ENCODE peak calls at places on chromosomes 4 and X, in nine cellular contexts. T is suprapubic skin, B is endothelial cell of umbilical vein, R is retinal pigment epithelial cell, C is fibroblast of pulmonary artery, N is PC-3, H is BJ, K is astrocyte, Z is IMR-90. W is an unnamed sample.

GRCh38 chr4:31918891-31919290 is 1198.7 kb downstream of the PCDH7 start:
- DNase-seq in T (no peak), B (no peak), R (no peak), C (peak; percentile 57), N (no peak), H (no peak), K (no peak), Z (no peak), W (no peak)

GRCh38 chrX:69238153-69238959 is 73.1 kb upstream of the PJA1 start:
- DNase-seq in T (no peak), B (no peak), R (no peak), C (no peak), N (no peak), H (no peak), K (no peak), Z (no peak), W (no peak)

GRCh38 chrX:112851161-112851779 is 10.6 kb upstream of the AMOT start:
- DNase-seq in T (no peak), B (no peak), R (no peak), C (no peak), N (no peak), H (no peak), K (no peak), Z (no peak), W (no peak)

GRCh38 chrX:102077426-102077825 is 48.1 kb upstream of the TCEAL2 start:
- DNase-seq in T (no peak), B (no peak), R (no peak), C (no peak), N (no peak), H (no peak), K (no peak), Z (no peak), W (no peak)

GRCh38 chr4:19924761-19925160 is 326.9 kb upstream of the SLIT2 start:
- DNase-seq in T (no peak), B (peak; percentile 51), R (peak; percentile 24), C (peak; percentile 51), N (peak; percentile 19), H (no peak), K (peak; percentile 9), Z (peak; percentile 17), W (no peak)

GRCh38 chr4:23957465-23957864 is 67.6 kb upstream of the PPARGC1A start:
- DNase-seq in T (no peak), B (no peak), R (no peak), C (no peak), N (no peak), H (no peak), K (no peak), Z (no peak), W (no peak)

GRCh38 chr4:87180767-87181166 is 39.7 kb downstream of the KLHL8 start:
- DNase-seq in T (no peak), B (no peak), R (no peak), C (peak; percentile 18), N (no peak), H (no peak), K (no peak), Z (peak; percentile 12), W (no peak)

GRCh38 chr4:2818351-2818939 is 25.2 kb upstream of the ADD1 start:
- DNase-seq in T (no peak), B (no peak), R (no peak), C (no peak), N (no peak), H (no peak), K (no peak), Z (no peak), W (no peak)

GRCh38 chrX:104430720-104431119 is 135.3 kb upstream of the IL1RAPL2 start:
- DNase-seq in T (no peak), B (no peak), R (no peak), C (no peak), N (peak; percentile 43), H (no peak), K (no peak), Z (no peak), W (no peak)

GRCh38 chr4:128385683-128386304 is 98.2 kb upstream of the PGRMC2 start:
- DNase-seq in T (no peak), B (peak; percentile 37), R (no peak), C (peak; percentile 51), N (peak; percentile 8), H (no peak), K (peak; percentile 57), Z (peak; percentile 80), W (no peak)

GRCh38 chrX:38988301-38988700 is 187.0 kb downstream of the MID1IP1 start:
- DNase-seq in T (no peak), B (no peak), R (no peak), C (no peak), N (no peak), H (no peak), K (no peak), Z (no peak), W (no peak)

GRCh38 chr4:744212-744841 is 38.7 kb downstream of the PCGF3 start:
- DNase-seq in T (no peak), B (no peak), R (no peak), C (no peak), N (no peak), H (no peak), K (no peak), Z (no peak), W (no peak)

DNA sequence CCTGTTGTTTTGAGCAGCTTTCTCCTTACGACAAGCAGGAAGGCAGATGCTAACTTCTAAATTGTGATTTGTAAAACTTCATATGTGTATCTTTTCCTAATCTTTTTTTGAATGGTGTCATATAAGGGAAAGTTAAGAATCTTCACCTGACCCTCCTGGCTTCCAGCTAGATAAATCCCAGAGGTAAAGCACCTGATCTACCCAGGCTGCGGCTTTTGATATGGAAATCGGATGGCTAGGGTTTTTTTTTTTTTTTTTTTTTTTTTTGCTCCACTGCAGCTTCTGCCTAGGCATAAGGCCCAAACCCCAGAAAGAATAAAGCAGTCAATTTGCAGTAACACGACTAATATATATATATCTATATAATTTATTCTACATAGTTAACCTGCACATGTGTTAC is 10.0 kb downstream of the MAB21L2 start:
- DNase-seq in T (no peak), B (no peak), R (no peak), C (no peak), N (no peak), H (no peak), K (no peak), Z (no peak), W (no peak)
- TF ChIP-seq CTCF in T (no peak), B (no peak), R (no peak), C (no peak), N (no peak), H (no peak), K (no peak), Z (no peak), W (no peak)

DNA sequence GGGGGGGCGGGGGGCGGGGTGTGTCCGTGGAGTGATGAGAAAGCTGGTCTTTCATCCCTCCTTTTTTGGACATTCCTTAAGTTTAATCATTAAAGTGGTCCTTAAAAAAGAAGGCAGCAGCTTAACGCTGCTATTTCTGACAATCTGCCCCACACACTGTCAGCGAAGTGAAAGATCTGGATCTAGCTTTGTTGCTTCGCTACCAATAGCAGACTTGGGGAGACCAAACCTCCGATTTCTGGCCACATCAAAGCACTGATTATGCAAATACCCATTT is 5.9 kb downstream of the NEUROG2 start:
- DNase-seq in T (no peak), B (no peak), R (no peak), C (no peak), N (no peak), H (no peak), K (no peak), Z (no peak), W (no peak)
- H3K4me3 ChIP-seq in T (peak overlapping the region; percentile 38), B (no peak overlapping the region), R (no peak overlapping the region), C (no peak overlapping the region), N (no peak overlapping the region), H (no peak overlapping the region), K (peak overlapping the region; percentile 37), Z (no peak overlapping the region), W (no peak overlapping the region)

DNA sequence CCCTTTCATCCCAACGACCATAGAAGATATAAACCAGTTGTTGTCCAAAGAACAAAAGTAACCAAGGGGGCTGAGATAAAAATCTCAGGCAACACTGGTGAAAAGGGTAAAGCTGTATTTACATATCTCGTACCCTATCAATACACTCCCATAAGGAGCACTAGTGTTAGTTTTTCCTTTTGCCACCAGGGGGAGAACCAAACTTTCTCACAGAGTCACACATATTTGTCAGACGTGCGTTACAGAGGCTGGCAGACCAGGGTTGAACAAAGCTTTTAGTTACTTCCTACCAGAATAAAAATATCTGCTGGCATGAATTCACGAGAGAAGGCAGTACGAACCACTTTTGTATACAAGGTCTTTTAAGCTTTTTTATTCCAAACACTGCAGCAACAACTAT is 88.3 kb downstream of the AMELX start:
- DNase-seq in T (no peak), B (peak; percentile 74), R (no peak), C (peak; percentile 73), N (peak; percentile 77), H (no peak), K (no peak), Z (peak; percentile 63), W (peak; percentile 10)
- TF ChIP-seq CTCF in T (no peak), B (peak; percentile 35), R (peak; percentile 65), C (peak; percentile 62), N (peak; percentile 71), H (peak; percentile 56), K (peak; percentile 51), Z (peak; percentile 58), W (peak; percentile 44)

GRCh38 chr4:147480502-147480890 is 401 bp upstream of the EDNRA start:
- DNase-seq in T (no peak), B (no peak), R (no peak), C (no peak), N (no peak), H (no peak), K (no peak), Z (no peak), W (no peak)
- H3K4me3 ChIP-seq in T (peak overlapping the region; percentile 64), B (no peak overlapping the region), R (peak overlapping the region; percentile 55), C (peak overlapping the region; percentile 58), N (peak overlapping the region; percentile 76), H (peak overlapping the region; percentile 61), K (peak overlapping the region; percentile 77), Z (peak overlapping the region; percentile 69), W (peak overlapping the region; percentile 71)

GRCh38 chr4:120055167-120055566 is 11.5 kb downstream of the MAD2L1 start:
- DNase-seq in T (no peak), B (no peak), R (peak; percentile 33), C (peak; percentile 20), N (no peak), H (no peak), K (no peak), Z (no peak), W (no peak)

GRCh38 chr4:120053916-120054315 is 12.7 kb downstream of the MAD2L1 start:
- DNase-seq in T (no peak), B (no peak), R (no peak), C (no peak), N (no peak), H (no peak), K (no peak), Z (no peak), W (no peak)

GRCh38 chr4:120055795-120056194 is 10.9 kb downstream of the MAD2L1 start:
- DNase-seq in T (no peak), B (no peak), R (no peak), C (no peak), N (no peak), H (no peak), K (no peak), Z (no peak), W (no peak)

GRCh38 chr4:120057416-120057815 is 9.2 kb downstream of the MAD2L1 start:
- DNase-seq in T (no peak), B (no peak), R (no peak), C (no peak), N (no peak), H (no peak), K (no peak), Z (no peak), W (no peak)

GRCh38 chr4:120056249-120056648 is 10.4 kb downstream of the MAD2L1 start:
- DNase-seq in T (no peak), B (peak; percentile 19), R (no peak), C (peak; percentile 55), N (peak; percentile 35), H (peak; percentile 9), K (no peak), Z (peak; percentile 70), W (no peak)
- TF ChIP-seq CTCF in T (no peak), B (no peak), R (no peak), C (peak; percentile 41), N (peak; percentile 44), H (peak; percentile 40), K (no peak), Z (peak; percentile 55), W (peak; percentile 10)

W was measured in AG04449.